ENCODE peak calls at places on chromosomes 6 and 20, in eight cellular contexts. A, L, W, S, Q, G, X and K are unnamed samples.

GRCh38 chr20:61433816-61434215 is 181.8 kb downstream of the CDH4 start:
- DNase-seq in A (no peak), L (no peak), W (no peak), S (no peak), Q (no peak), G (no peak), X (no peak), K (no peak)

GRCh38 chr6:124869412-124869811 is 92.8 kb upstream of the RNF217 start:
- DNase-seq in A (no peak), L (no peak), W (no peak), S (no peak), Q (no peak), G (no peak), X (no peak), K (no peak)

GRCh38 chr6:43687437-43688347 is at the start of gene MRPS18A:
- DNase-seq in A (peak; percentile 87), L (peak; percentile 87), W (peak; percentile 79), S (peak; percentile 71), Q (peak; percentile 84), G (peak; percentile 85), X (peak; percentile 86), K (peak; percentile 88)

GRCh38 chr6:87105823-87106222 is 10.9 kb upstream of the CGA start:
- DNase-seq in A (no peak), L (no peak), W (no peak), S (no peak), Q (no peak), G (no peak), X (no peak), K (no peak)

GRCh38 chr6:19444481-19444880 is 392.7 kb upstream of the ID4 start:
- DNase-seq in A (no peak), L (no peak), W (no peak), S (no peak), Q (no peak), G (no peak), X (no peak), K (no peak)

GRCh38 chr6:14704383-14705271 is 541.2 kb upstream of the JARID2 start:
- DNase-seq in A (no peak), L (no peak), W (no peak), S (no peak), Q (no peak), G (no peak), X (no peak), K (no peak)

GRCh38 chr6:27239258-27239657 is 8.2 kb upstream of the PRSS16 start:
- DNase-seq in A (no peak), L (no peak), W (no peak), S (no peak), Q (no peak), G (no peak), X (no peak), K (no peak)

GRCh38 chr6:150723857-150724256 is 124.2 kb downstream of the PLEKHG1 start:
- DNase-seq in A (no peak), L (no peak), W (no peak), S (no peak), Q (no peak), G (no peak), X (no peak), K (no peak)

GRCh38 chr6:142845143-142845571 is 99.8 kb downstream of the HIVEP2 start:
- DNase-seq in A (no peak), L (no peak), W (no peak), S (no peak), Q (no peak), G (no peak), X (no peak), K (no peak)

GRCh38 chr6:6940031-6940664 is 167.6 kb upstream of the RREB1 start:
- DNase-seq in A (no peak), L (no peak), W (no peak), S (no peak), Q (no peak), G (no peak), X (no peak), K (no peak)

GRCh38 chr20:2756056-2756611 is 44.3 kb downstream of the CPXM1 start:
- DNase-seq in A (peak; percentile 63), L (peak; percentile 40), W (peak; percentile 71), S (no peak), Q (no peak), G (no peak), X (no peak), K (no peak)

GRCh38 chr20:49270177-49270576 is 7.7 kb downstream of the ZNFX1 start:
- DNase-seq in A (no peak), L (no peak), W (no peak), S (no peak), Q (no peak), G (no peak), X (no peak), K (no peak)

GRCh38 chr6:148509789-148510581 is 167.3 kb downstream of the SASH1 start:
- DNase-seq in A (no peak), L (peak; percentile 58), W (no peak), S (no peak), Q (peak; percentile 60), G (peak; percentile 71), X (peak; percentile 71), K (no peak)

GRCh38 chr20:51562334-51563140 is 20.0 kb upstream of the NFATC2 start:
- DNase-seq in A (peak; percentile 81), L (peak; percentile 87), W (peak; percentile 71), S (peak; percentile 80), Q (peak; percentile 94), G (peak; percentile 81), X (peak; percentile 75), K (no peak)

GRCh38 chr6:93183513-93183912 is 235.8 kb downstream of the EPHA7 start:
- DNase-seq in A (no peak), L (no peak), W (no peak), S (no peak), Q (no peak), G (no peak), X (no peak), K (peak; percentile 11)

GRCh38 chr6:137847748-137848147 is 19.3 kb upstream of the TNFAIP3 start:
- DNase-seq in A (no peak), L (no peak), W (no peak), S (no peak), Q (no peak), G (no peak), X (no peak), K (no peak)

GRCh38 chr20:50635676-50636600 is 55.4 kb downstream of the RIPOR3 start:
- DNase-seq in A (peak; percentile 88), L (peak; percentile 94), W (peak; percentile 83), S (peak; percentile 89), Q (peak; percentile 74), G (peak; percentile 73), X (peak; percentile 68), K (no peak)

GRCh38 chr6:88455317-88455716 is 289.2 kb upstream of the CNR1 start:
- DNase-seq in A (no peak), L (no peak), W (no peak), S (no peak), Q (peak; percentile 33), G (peak; percentile 24), X (no peak), K (no peak)

GRCh38 chr6:84243240-84243639 is 15.8 kb upstream of the CEP162 start:
- DNase-seq in A (no peak), L (no peak), W (no peak), S (no peak), Q (no peak), G (no peak), X (no peak), K (no peak)

GRCh38 chr20:59040682-59041081 is 1.9 kb downstream of the PRELID3B start:
- DNase-seq in A (no peak), L (no peak), W (no peak), S (no peak), Q (no peak), G (no peak), X (no peak), K (no peak)

GRCh38 chr20:53503517-53503919 is 90.1 kb downstream of the ZNF217 start:
- DNase-seq in A (no peak), L (no peak), W (no peak), S (no peak), Q (no peak), G (no peak), X (no peak), K (no peak)

GRCh38 chr6:116514103-116514502 is 2.7 kb downstream of the CALHM5 start:
- DNase-seq in A (no peak), L (no peak), W (no peak), S (no peak), Q (no peak), G (no peak), X (no peak), K (no peak)

GRCh38 chr6:39493717-39494116 is 171.2 kb upstream of the KCNK16 start:
- DNase-seq in A (no peak), L (no peak), W (no peak), S (no peak), Q (no peak), G (no peak), X (no peak), K (no peak)

DNA sequence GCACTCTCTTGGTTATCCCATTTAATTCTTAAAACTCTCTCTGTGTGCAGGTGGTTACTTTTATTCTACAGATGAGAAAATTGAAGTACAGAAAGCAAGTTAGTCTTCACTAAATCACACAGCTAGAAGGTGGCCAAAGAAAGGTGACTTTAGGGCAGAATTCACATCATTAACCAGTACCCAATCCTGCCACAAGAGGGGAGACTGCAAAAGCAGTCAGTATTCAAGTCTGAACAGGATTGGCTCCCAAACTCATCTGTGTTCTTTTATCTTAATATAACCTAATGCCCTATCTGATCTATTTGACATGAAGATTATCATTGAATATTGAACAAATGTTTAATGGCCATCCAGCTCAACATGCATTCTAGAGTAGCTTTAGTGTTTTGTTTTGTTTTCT is 225.3 kb upstream of the FAM83B start:
- DNase-seq in A (peak; percentile 16), L (peak; percentile 8), W (no peak), S (no peak), Q (no peak), G (no peak), X (no peak), K (no peak)
- TF ChIP-seq CTCF in A (no peak), L (peak; percentile 28), W (peak; percentile 37), S (no peak), Q (peak; percentile 19), G (no peak), X (no peak), K (no peak)

DNA sequence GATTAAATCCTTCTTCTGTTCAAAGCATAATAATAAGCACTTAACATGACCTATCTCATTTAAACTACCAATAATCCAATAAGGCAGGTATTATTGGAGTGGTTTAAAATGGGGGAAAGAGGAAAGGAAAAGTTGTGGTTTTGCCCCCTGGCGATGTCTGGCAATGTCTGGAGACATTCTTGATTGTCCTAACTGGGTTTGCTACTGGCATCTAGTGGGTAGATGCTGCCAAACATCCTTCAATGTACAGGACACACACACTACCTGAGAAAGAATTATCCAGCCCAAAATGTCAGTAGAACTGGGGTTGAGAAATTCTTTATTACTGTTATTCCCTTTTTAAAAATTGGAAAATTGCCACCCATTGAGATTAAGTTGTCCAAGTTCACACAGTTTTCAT is 25.2 kb upstream of the SRSF6 start:
- DNase-seq in A (no peak), L (no peak), W (no peak), S (no peak), Q (no peak), G (no peak), X (no peak), K (no peak)
- TF ChIP-seq CTCF in A (no peak), L (no peak), W (no peak), S (no peak), Q (no peak), G (no peak), X (no peak), K (no peak)

GRCh38 chr20:5524886-5525285 is 208.1 kb upstream of the PROKR2 start:
- DNase-seq in A (no peak), L (no peak), W (no peak), S (no peak), Q (no peak), G (no peak), X (no peak), K (no peak)
- TF ChIP-seq CTCF in A (no peak), L (no peak), W (no peak), S (no peak), Q (no peak), G (no peak), X (no peak), K (no peak)

GRCh38 chr6:63121166-63121565 is 90.1 kb upstream of the FKBP1C start:
- DNase-seq in A (no peak), L (no peak), W (no peak), S (no peak), Q (no peak), G (no peak), X (no peak), K (no peak)
- TF ChIP-seq CTCF in A (no peak), L (no peak), W (no peak), S (no peak), Q (no peak), G (no peak), X (no peak), K (no peak)